ENCODE peak calls at places on chromosome 13, in ten cellular contexts. Z, R, B, D, C, F, M, T, X and H are unnamed samples.

GRCh38 chr13:112575295-112575622 is 12.7 kb downstream of the TUBGCP3 start:
- DNase-seq in X (no peak), R (no peak), Z (no peak), D (no peak), T (no peak), B (no peak), C (no peak), M (no peak), F (no peak), H (no peak)

GRCh38 chr13:80359459-80360297 is 18.8 kb upstream of the SPRY2 start:
- DNase-seq in D (no peak), B (no peak), X (no peak), C (no peak), Z (peak; percentile 95), F (no peak), T (no peak), M (no peak), R (no peak), H (no peak)

GRCh38 chr13:29654807-29655547 is 59.5 kb upstream of the SLC7A1 start:
- DNase-seq in M (no peak), T (no peak), X (no peak), R (no peak), Z (no peak), F (no peak), D (no peak), B (no peak), C (no peak), H (no peak)

GRCh38 chr13:39347926-39348901 is 254.8 kb downstream of the LHFPL6 start:
- DNase-seq in X (no peak), Z (no peak), F (no peak), R (no peak), T (no peak), M (no peak), B (no peak), C (no peak), D (no peak), H (no peak)

GRCh38 chr13:51921790-51922740 is 60.3 kb downstream of the CCDC70 start:
- DNase-seq in X (no peak), B (no peak), R (no peak), Z (no peak), F (no peak), M (no peak), C (no peak), T (no peak), D (no peak), H (no peak)

GRCh38 chr13:46668906-46669525 is 116.0 kb downstream of the LRCH1 start:
- DNase-seq in D (no peak), Z (no peak), M (no peak), B (no peak), C (no peak), T (no peak), X (no peak), R (no peak), F (no peak), H (no peak)

GRCh38 chr13:76522083-76522755 is 364.0 kb downstream of the KCTD12 start:
- DNase-seq in D (no peak), X (no peak), F (no peak), B (no peak), C (no peak), Z (no peak), M (no peak), R (no peak), T (no peak), H (no peak)

GRCh38 chr13:80939581-80939980 is 598.7 kb upstream of the SPRY2 start:
- DNase-seq in D (no peak), F (no peak), Z (no peak), T (no peak), X (no peak), M (no peak), R (no peak), C (no peak), B (no peak), H (no peak)

GRCh38 chr13:35690546-35690945 is 214.1 kb upstream of the MAB21L1 start:
- DNase-seq in B (no peak), C (no peak), T (no peak), F (no peak), X (no peak), R (no peak), M (no peak), D (no peak), Z (no peak), H (no peak)

GRCh38 chr13:21079761-21080730 is 18.7 kb upstream of the LATS2 start:
- DNase-seq in Z (no peak), F (no peak), C (no peak), X (no peak), M (no peak), R (no peak), B (no peak), D (no peak), T (peak; percentile 30), H (no peak)

DNA sequence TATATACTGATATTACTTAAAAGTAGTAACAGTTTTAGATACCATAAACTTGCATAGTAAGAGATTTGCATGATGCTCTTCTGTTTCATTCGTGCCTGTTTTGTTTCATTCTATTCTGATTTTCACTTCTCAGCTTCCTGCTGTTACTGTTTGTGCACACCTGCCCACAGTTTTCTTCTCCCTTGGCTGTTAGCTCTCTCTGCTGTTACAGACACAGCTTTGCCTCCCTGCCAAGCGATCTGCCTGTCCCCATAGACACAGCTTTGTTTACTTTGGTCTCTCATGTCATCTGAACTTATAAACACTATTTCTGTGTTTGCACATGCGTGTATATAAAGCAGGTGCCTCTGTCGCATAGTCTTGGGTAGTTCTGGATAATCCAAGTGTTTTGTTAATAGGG is 21.4 kb upstream of the UPF3A start:
- DNase-seq in C (no peak), B (no peak), T (no peak), M (no peak), D (no peak), F (no peak), X (no peak), R (no peak), Z (no peak), H (no peak)
- H3K36me3 ChIP-seq in C (peaks cover 56% of the 10 kb centered on the region), B (peaks cover 44% of the 10 kb centered on the region), T (peaks cover 96% of the 10 kb centered on the region), M (no peaks in the 10 kb centered on the region), D (peaks cover 100% of the 10 kb centered on the region), F (peaks cover 52% of the 10 kb centered on the region), X (no peaks in the 10 kb centered on the region), R (peaks cover 51% of the 10 kb centered on the region), Z (peaks cover 100% of the 10 kb centered on the region), H (peaks cover 53% of the 10 kb centered on the region)

GRCh38 chr13:59408738-59409137 is 755.0 kb downstream of the DIAPH3 start:
- DNase-seq in M (no peak), Z (no peak), D (no peak), T (no peak), B (no peak), F (no peak), C (peak; percentile 31), R (no peak), X (no peak), H (no peak)

GRCh38 chr13:59409211-59409610 is 754.5 kb downstream of the DIAPH3 start:
- DNase-seq in X (peak; percentile 36), F (no peak), B (no peak), R (no peak), T (no peak), Z (no peak), C (peak; percentile 84), D (no peak), M (no peak), H (no peak)

GRCh38 chr13:59415498-59415897 is 748.2 kb downstream of the DIAPH3 start:
- DNase-seq in B (no peak), M (no peak), R (no peak), D (no peak), F (no peak), T (no peak), C (no peak), Z (no peak), X (no peak), H (no peak)

GRCh38 chr13:59413121-59413520 is 750.6 kb downstream of the DIAPH3 start:
- DNase-seq in T (no peak), B (no peak), Z (no peak), D (no peak), C (no peak), M (no peak), X (no peak), R (no peak), F (no peak), H (no peak)

GRCh38 chr13:59409651-59410200 is 754.0 kb downstream of the DIAPH3 start:
- DNase-seq in T (no peak), F (no peak), R (no peak), M (no peak), B (no peak), C (no peak), Z (no peak), D (no peak), X (no peak), H (no peak)
- H3K4me3 ChIP-seq in T (no peak overlapping the region), F (no peak overlapping the region), R (no peak overlapping the region), M (no peak overlapping the region), B (no peak overlapping the region), C (no peak overlapping the region), Z (no peak overlapping the region), D (no peak overlapping the region), X (no peak overlapping the region), H (no peak overlapping the region)

GRCh38 chr13:113616991-113617749 is 32.6 kb downstream of the TFDP1 start:
- DNase-seq in F (no peak), B (no peak), Z (peak; percentile 62), R (no peak), C (peak; percentile 44), T (no peak), D (no peak), M (no peak), X (no peak), H (no peak)
- H3K36me3 ChIP-seq in F (no peaks in the 10 kb centered on the region), B (peaks cover 5% of the 10 kb centered on the region), Z (peaks cover 74% of the 10 kb centered on the region), R (no peaks in the 10 kb centered on the region), C (no peaks in the 10 kb centered on the region), T (peaks cover 23% of the 10 kb centered on the region), D (no peaks in the 10 kb centered on the region), M (no peaks in the 10 kb centered on the region), X (no peaks in the 10 kb centered on the region), H (no peaks in the 10 kb centered on the region)

GRCh38 chr13:40981949-40982348 is 37.2 kb downstream of the ELF1 start:
- DNase-seq in Z (no peak), M (no peak), T (no peak), X (no peak), B (no peak), R (no peak), D (no peak), C (no peak), F (no peak), H (no peak)

GRCh38 chr13:40983269-40983668 is 35.8 kb downstream of the ELF1 start:
- DNase-seq in R (no peak), D (no peak), X (no peak), T (no peak), Z (no peak), F (no peak), B (no peak), C (no peak), M (no peak), H (no peak)

GRCh38 chr13:40981361-40981760 is 37.8 kb downstream of the ELF1 start:
- DNase-seq in B (no peak), C (no peak), F (no peak), X (no peak), M (no peak), T (no peak), Z (no peak), R (no peak), D (no peak), H (no peak)

GRCh38 chr13:40983725-40984669 is 35.1 kb downstream of the ELF1 start:
- DNase-seq in B (no peak), M (no peak), D (no peak), Z (no peak), C (no peak), R (no peak), X (no peak), F (no peak), T (no peak), H (no peak)

DNA sequence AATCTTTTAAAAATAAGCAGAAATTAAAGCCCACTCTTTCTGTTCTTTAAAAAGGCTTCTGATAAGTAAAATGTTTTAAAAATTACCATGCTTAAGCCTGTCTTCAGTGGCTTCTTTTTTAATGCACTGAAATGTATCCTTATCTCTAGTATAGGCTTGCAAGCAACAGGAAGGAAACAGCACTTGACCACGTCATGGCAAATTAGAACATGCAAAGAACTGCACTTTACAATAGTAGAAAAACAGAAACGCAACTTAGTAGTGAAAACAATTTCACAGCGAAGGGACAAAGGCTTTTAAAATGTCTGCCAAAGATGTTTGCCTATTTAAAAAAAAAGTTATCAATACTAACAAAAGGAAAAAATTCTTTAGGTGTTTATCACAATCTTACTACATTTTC is 36.3 kb downstream of the ELF1 start:
- DNase-seq in D (no peak), T (peak; percentile 41), R (no peak), X (no peak), M (peak; percentile 43), B (peak; percentile 78), F (peak; percentile 44), Z (no peak), C (no peak), H (peak; percentile 76)
- H3K4me3 ChIP-seq in D (peak overlapping the region; percentile 44), T (no peak overlapping the region), R (peak overlapping the region; percentile 57), X (peak overlapping the region; percentile 11), M (no peak overlapping the region), B (peak overlapping the region; percentile 90), F (peak overlapping the region; percentile 36), Z (no peak overlapping the region), C (peak overlapping the region; percentile 28), H (peak overlapping the region; percentile 81)